ENCODE peak calls at places on chromosome 10, in ten cellular contexts. B is cardiac fibroblast; P is GM23338; F is ELF-1; N is A549; C is effector CD4-positive, alpha-beta T cell; A is activated gamma-delta T cell treated with anti-CD3 and anti-CD28 coated beads, Interleukin-2, amount 50 U/mL, for 16 hours; S is stimulated activated CD8-positive, alpha-beta memory T cell treated with anti-CD3 and anti-CD28 coated beads, Interleukin-12 subunit alpha, Interleukin-12 subunit beta, amount 100 ng/mL, for 4 hours; Y is KBM-7; O is neural crest cell. T is an unnamed sample.

GRCh38 chr10:12628964-12629766 is 279.8 kb downstream of the CAMK1D start:
- DNase-seq in F (no peak), N (peak), B (no peak), Y (no peak), A (no peak), C (no peak), P (no peak), O (no peak), S (no peak), T (no peak)

GRCh38 chr10:55631071-55631654 is 729.9 kb downstream of the ZWINT start:
- DNase-seq in N (peak), A (no peak), C (no peak), O (peak), P (peak), B (peak), S (no peak), Y (peak), F (peak), T (no peak)

GRCh38 chr10:132859084-132859855 is 73.3 kb upstream of the NKX6-2 start:
- DNase-seq in F (no peak), S (no peak), Y (no peak), A (no peak), B (no peak), O (no peak), N (no peak), C (no peak), P (no peak), T (no peak)

GRCh38 chr10:73039635-73040034 is 57.0 kb downstream of the P4HA1 start:
- DNase-seq in Y (no peak), P (no peak), A (no peak), N (no peak), C (no peak), F (no peak), S (no peak), O (no peak), B (peak), T (no peak)

GRCh38 chr10:125003901-125004467 is 62.1 kb downstream of the ZRANB1 start:
- DNase-seq in O (no peak), F (no peak), P (no peak), Y (no peak), C (no peak), S (no peak), A (no peak), B (no peak), N (no peak), T (no peak)

GRCh38 chr10:84244651-84245270 is at the start of gene RGR:
- DNase-seq in P (no peak), S (no peak), A (no peak), F (no peak), Y (no peak), C (no peak), B (no peak), O (peak), N (no peak), T (no peak)

GRCh38 chr10:124245191-124245590 is 151.8 kb upstream of the CHST15 start:
- DNase-seq in A (no peak), F (no peak), Y (no peak), B (no peak), N (no peak), S (no peak), P (no peak), C (no peak), O (no peak), T (no peak)

GRCh38 chr10:100483876-100484666 is 21.3 kb downstream of the WNT8B start:
- DNase-seq in Y (no peak), P (no peak), A (no peak), B (no peak), F (no peak), O (no peak), S (no peak), C (no peak), N (no peak), T (no peak)

GRCh38 chr10:33005322-33006282 is 47.6 kb upstream of the ITGB1 start:
- DNase-seq in B (peak), A (no peak), C (peak), P (peak), O (peak), N (peak), F (peak), Y (peak), S (peak), T (peak)

GRCh38 chr10:5317547-5318107 is 47.1 kb upstream of the UCN3 start:
- DNase-seq in Y (peak), O (no peak), N (peak), P (no peak), C (peak), A (peak), B (peak), S (peak), F (no peak), T (peak)

GRCh38 chr10:103712898-103713498 is 142.4 kb downstream of the SH3PXD2A start:
- DNase-seq in B (peak), S (peak), P (peak), O (peak), C (peak), F (peak), A (peak), N (peak), Y (peak), T (peak)

GRCh38 chr10:75070478-75071163 is 40.8 kb upstream of the SAMD8 start:
- DNase-seq in A (no peak), S (no peak), O (no peak), C (no peak), N (no peak), F (no peak), P (no peak), Y (no peak), B (no peak), T (no peak)

GRCh38 chr10:12828736-12829135 is 172.8 kb downstream of the CCDC3 start:
- DNase-seq in Y (no peak), S (no peak), F (no peak), O (no peak), P (no peak), N (no peak), A (no peak), B (no peak), C (no peak), T (no peak)

GRCh38 chr10:122510326-122510725 is 49.0 kb downstream of the HTRA1 start:
- DNase-seq in Y (no peak), C (no peak), P (peak), B (no peak), S (no peak), F (peak), A (no peak), N (no peak), O (no peak), T (no peak)

GRCh38 chr10:38050212-38050611 is 39.7 kb downstream of the ZNF33A start:
- DNase-seq in B (no peak), F (no peak), C (no peak), P (no peak), N (no peak), S (no peak), Y (no peak), O (no peak), A (no peak), T (no peak)

GRCh38 chr10:97921581-97922377 is 72.1 kb downstream of the GOLGA7B start:
- DNase-seq in F (no peak), P (no peak), S (no peak), O (no peak), A (no peak), C (no peak), Y (no peak), N (no peak), B (no peak), T (no peak)

GRCh38 chr10:82969405-82969804 is 1094.4 kb downstream of the NRG3 start:
- DNase-seq in A (no peak), S (no peak), F (no peak), N (peak), Y (peak), O (no peak), B (peak), C (no peak), P (peak), T (no peak)

GRCh38 chr10:69439350-69439739 is 11.9 kb upstream of the TSPAN15 start:
- DNase-seq in B (peak), C (no peak), O (no peak), A (no peak), N (peak), F (no peak), Y (no peak), P (no peak), S (no peak), T (no peak)

GRCh38 chr10:17872191-17873091 is 63.3 kb downstream of the MRC1 start:
- DNase-seq in B (peak), F (peak), C (no peak), N (peak), P (peak), S (no peak), O (no peak), Y (peak), A (no peak), T (no peak)

GRCh38 chr10:110409488-110409887 is 88.2 kb upstream of the DUSP5 start:
- DNase-seq in Y (no peak), C (no peak), B (no peak), A (no peak), S (no peak), N (no peak), P (no peak), F (no peak), O (no peak), T (no peak)

GRCh38 chr10:64316416-64316815 is 795.2 kb downstream of the REEP3 start:
- DNase-seq in F (peak), P (no peak), Y (no peak), S (no peak), C (no peak), N (no peak), B (no peak), O (no peak), A (no peak), T (no peak)

T was measured in T-helper 1 cell.